ENCODE peak calls at places on chromosomes 13 and 19, in five cellular contexts. W, N, H, V and O are unnamed samples.

GRCh38 chr13:45909724-45910123 is 58.2 kb upstream of the SIAH3 start:
- DNase-seq in W (no peak), N (no peak), H (no peak), V (no peak), O (no peak)

GRCh38 chr13:93227280-93227905 is 786 bp downstream of the GPC6 start:
- DNase-seq in W (peak), N (peak), H (peak), V (no peak), O (peak)

GRCh38 chr19:7633619-7634018 is at the start of gene PCP2:
- DNase-seq in W (no peak), N (no peak), H (no peak), V (no peak), O (no peak)

GRCh38 chr19:35462476-35462953 is 14.5 kb downstream of the FFAR2 start:
- DNase-seq in W (no peak), N (no peak), H (no peak), V (no peak), O (no peak)

GRCh38 chr19:58218899-58219298 is 9.8 kb upstream of the ZNF544 start:
- DNase-seq in W (no peak), N (peak), H (no peak), V (no peak), O (no peak)

GRCh38 chr13:100063333-100063732 is 25.6 kb upstream of the PCCA start:
- DNase-seq in W (no peak), N (peak), H (no peak), V (no peak), O (no peak)

GRCh38 chr19:56142087-56142787 is 1.1 kb downstream of the ZNF444 start:
- DNase-seq in W (no peak), N (no peak), H (no peak), V (no peak), O (no peak)

GRCh38 chr19:1227655-1228054 is 10.2 kb downstream of the CBARP start:
- DNase-seq in W (no peak), N (no peak), H (no peak), V (no peak), O (no peak)

GRCh38 chr19:43651758-43652545 is 12.3 kb upstream of the CADM4 start:
- DNase-seq in W (no peak), N (peak), H (peak), V (peak), O (peak)

GRCh38 chr19:35509861-35510625 is 3.4 kb downstream of the DMKN start:
- DNase-seq in W (peak), N (peak), H (peak), V (peak), O (peak)

GRCh38 chr19:22421797-22422196 is 349 bp downstream of the ZNF98 start:
- DNase-seq in W (no peak), N (no peak), H (no peak), V (no peak), O (no peak)

GRCh38 chr19:42242071-42242511 is 311 bp downstream of the GSK3A start:
- DNase-seq in W (no peak), N (no peak), H (no peak), V (no peak), O (no peak)

GRCh38 chr19:18013210-18013609 is 5.2 kb downstream of the ARRDC2 start:
- DNase-seq in W (no peak), N (no peak), H (no peak), V (no peak), O (no peak)

GRCh38 chr19:53879145-53880037 is 2.6 kb upstream of the PRKCG start:
- DNase-seq in W (peak), N (peak), H (peak), V (peak), O (peak)